ENCODE peak calls at places on chromosomes 13 and 19, in nine cellular contexts. O is heart left ventricle; K is fibroblast of lung; T is BE2C; H is heart right ventricle; U is CD8-positive, alpha-beta memory T cell; B is adrenal gland; G is thoracic aorta; W is aorta. Q is an unnamed sample. For H3K4me1, the result is how much of the 10 kb centered on the place peaks cover.

GRCh38 chr19:51094696-51095279 is 12.1 kb upstream of the KLK14 start:
- DNase-seq in O (peak), K (no peak), T (peak), H (no peak), U (no peak), B (no peak), G (no peak), W (peak), Q (no peak)

GRCh38 chr13:64248371-64249065 is 2832.9 kb upstream of the PCDH20 start:
- DNase-seq in O (no peak), K (peak), T (no peak), H (no peak), U (no peak), B (no peak), G (no peak), W (no peak), Q (no peak)

GRCh38 chr19:45613926-45614725 is 12.1 kb upstream of the GPR4 start:
- DNase-seq in O (no peak), K (peak), T (no peak), H (no peak), U (no peak), B (peak), G (no peak), W (no peak), Q (no peak)

GRCh38 chr13:51556740-51557139 is 27.5 kb upstream of the WDFY2 start:
- DNase-seq in O (no peak), K (no peak), T (no peak), H (no peak), U (no peak), B (no peak), G (no peak), W (no peak), Q (no peak)

GRCh38 chr19:55088021-55088451 is 12.4 kb downstream of the EPS8L1 start:
- DNase-seq in O (no peak), K (no peak), T (no peak), H (no peak), U (no peak), B (no peak), G (no peak), W (no peak), Q (no peak)

GRCh38 chr13:111036665-111037064 is 78.4 kb upstream of the ARHGEF7 start:
- DNase-seq in O (no peak), K (no peak), T (no peak), H (no peak), U (no peak), B (no peak), G (no peak), W (no peak), Q (no peak)

GRCh38 chr13:112519517-112520060 is 68.4 kb downstream of the TUBGCP3 start:
- DNase-seq in O (no peak), K (no peak), T (no peak), H (no peak), U (no peak), B (no peak), G (no peak), W (no peak), Q (no peak)

GRCh38 chr13:51623473-51623872 is 39.2 kb downstream of the WDFY2 start:
- DNase-seq in O (no peak), K (peak), T (no peak), H (no peak), U (no peak), B (no peak), G (no peak), W (no peak), Q (no peak)

GRCh38 chr19:18328340-18329034 is 5.6 kb upstream of the LSM4 start:
- DNase-seq in O (peak), K (peak), T (peak), H (peak), U (peak), B (peak), G (peak), W (peak), Q (peak)

GRCh38 chr19:10603084-10603872 is 16.2 kb upstream of the AP1M2 start:
- DNase-seq in O (peak), K (no peak), T (no peak), H (peak), U (peak), B (peak), G (no peak), W (peak), Q (peak)

GRCh38 chr13:106034201-106034600 is 501.3 kb downstream of the EFNB2 start:
- DNase-seq in O (no peak), K (peak), T (no peak), H (no peak), U (no peak), B (no peak), G (no peak), W (no peak), Q (no peak)

GRCh38 chr19:37979547-37980082 is 72.6 kb downstream of the SIPA1L3 start:
- DNase-seq in O (no peak), K (peak), T (no peak), H (no peak), U (no peak), B (no peak), G (no peak), W (peak), Q (no peak)

GRCh38 chr13:27978301-27978968 is 9.3 kb upstream of the CDX2 start:
- DNase-seq in O (no peak), K (no peak), T (no peak), H (no peak), U (no peak), B (no peak), G (no peak), W (no peak), Q (no peak)

GRCh38 chr13:95455782-95456181 is 96.7 kb upstream of the CLDN10 start:
- DNase-seq in O (no peak), K (no peak), T (no peak), H (no peak), U (no peak), B (no peak), G (no peak), W (no peak), Q (no peak)

GRCh38 chr19:29714953-29715694 is at the start of gene C19orf12:
- DNase-seq in O (peak), K (peak), T (peak), H (peak), U (peak), B (peak), G (no peak), W (peak), Q (peak)

GRCh38 chr19:39223703-39224279 is 19.7 kb upstream of the SYCN start:
- DNase-seq in O (no peak), K (peak), T (no peak), H (no peak), U (no peak), B (no peak), G (no peak), W (no peak), Q (no peak)

GRCh38 chr19:8017808-8018207 is 12.4 kb upstream of the ELAVL1 start:
- DNase-seq in O (no peak), K (no peak), T (no peak), H (no peak), U (peak), B (no peak), G (no peak), W (no peak), Q (no peak)

GRCh38 chr13:23797276-23797903 is 91.8 kb downstream of the MIPEP start:
- DNase-seq in O (no peak), K (no peak), T (no peak), H (no peak), U (no peak), B (no peak), G (no peak), W (no peak), Q (no peak)

GRCh38 chr13:98035373-98035772 is 81.9 kb downstream of the IPO5 start:
- DNase-seq in O (no peak), K (no peak), T (no peak), H (no peak), U (no peak), B (no peak), G (no peak), W (no peak), Q (no peak)

GRCh38 chr13:48944221-48944620 is 31.5 kb upstream of the FNDC3A start:
- DNase-seq in O (no peak), K (no peak), T (no peak), H (no peak), U (no peak), B (no peak), G (no peak), W (no peak), Q (no peak)

GRCh38 chr19:10368101-10368803 is 12.1 kb downstream of the TYK2 start:
- DNase-seq in O (no peak), K (no peak), T (no peak), H (no peak), U (no peak), B (no peak), G (no peak), W (no peak), Q (no peak)

GRCh38 chr13:23598371-23598770 is 28.2 kb downstream of the TNFRSF19 start:
- DNase-seq in O (no peak), K (peak), T (no peak), H (no peak), U (no peak), B (no peak), G (no peak), W (no peak), Q (no peak)

GRCh38 chr19:9622531-9622930 is 1.5 kb upstream of the ZNF561 start:
- DNase-seq in O (no peak), K (peak), T (no peak), H (no peak), U (no peak), B (no peak), G (no peak), W (no peak), Q (no peak)

GRCh38 chr13:44309771-44310767 is 63.6 kb upstream of the SERP2 start:
- DNase-seq in O (peak), K (peak), T (peak), H (peak), U (no peak), B (no peak), G (no peak), W (no peak), Q (peak)

GRCh38 chr19:4974855-4975469 is 6.0 kb downstream of the KDM4B start:
- DNase-seq in O (no peak), K (no peak), T (no peak), H (no peak), U (no peak), B (peak), G (no peak), W (peak), Q (no peak)

GRCh38 chr19:7953060-7953459 is 9.6 kb upstream of the TIMM44 start:
- DNase-seq in O (no peak), K (peak), T (no peak), H (no peak), U (no peak), B (no peak), G (no peak), W (no peak), Q (no peak)

GRCh38 chr13:31538067-31539042 is 201.0 kb upstream of the RXFP2 start:
- DNase-seq in O (no peak), K (peak), T (peak), H (no peak), U (no peak), B (no peak), G (no peak), W (no peak), Q (no peak)

GRCh38 chr13:109792416-109793090 is 6.2 kb upstream of the IRS2 start:
- DNase-seq in O (no peak), K (no peak), T (no peak), H (no peak), U (no peak), B (no peak), G (no peak), W (no peak), Q (no peak)

GRCh38 chr19:55801416-55801815 is 30.4 kb downstream of the NLRP11 start:
- DNase-seq in O (no peak), K (no peak), T (no peak), H (no peak), U (no peak), B (no peak), G (no peak), W (no peak), Q (no peak)

GRCh38 chr19:34676697-34677385 is at the start of gene SCGB2B2:
- DNase-seq in O (peak), K (no peak), T (peak), H (peak), U (peak), B (no peak), G (no peak), W (no peak), Q (no peak)

GRCh38 chr19:10419646-10420443 is 493 bp upstream of the PDE4A start:
- DNase-seq in O (no peak), K (peak), T (peak), H (no peak), U (no peak), B (no peak), G (no peak), W (no peak), Q (no peak)

GRCh38 chr19:46841458-46842083 is 9.1 kb downstream of the AP2S1 start:
- DNase-seq in O (peak), K (peak), T (peak), H (peak), U (no peak), B (peak), G (peak), W (peak), Q (no peak)

GRCh38 chr19:18789883-18790565 is 1.1 kb downstream of the COMP start:
- DNase-seq in O (no peak), K (peak), T (no peak), H (no peak), U (no peak), B (no peak), G (no peak), W (peak), Q (no peak)

GRCh38 chr19:12778020-12778904 is 2.9 kb upstream of the HOOK2 start:
- DNase-seq in O (peak), K (peak), T (peak), H (peak), U (peak), B (peak), G (no peak), W (peak), Q (peak)

GRCh38 chr19:12782174-12782423 is 6.7 kb upstream of the HOOK2 start:
- DNase-seq in O (no peak), K (no peak), T (no peak), H (no peak), U (no peak), B (peak), G (no peak), W (no peak), Q (no peak)

GRCh38 chr19:12777217-12778019 is 2.1 kb upstream of the HOOK2 start:
- DNase-seq in O (peak), K (peak), T (peak), H (peak), U (peak), B (peak), G (no peak), W (peak), Q (peak)

GRCh38 chr19:12778905-12779161 is 3.5 kb upstream of the HOOK2 start:
- DNase-seq in O (no peak), K (no peak), T (no peak), H (no peak), U (no peak), B (no peak), G (no peak), W (no peak), Q (no peak)

GRCh38 chr19:12779162-12779993 is 4.0 kb upstream of the HOOK2 start:
- DNase-seq in O (peak), K (peak), T (peak), H (peak), U (no peak), B (peak), G (no peak), W (peak), Q (peak)
- H3K4me1 ChIP-seq in O (half or more), K (under half), T (under half), H (under half), U (half or more), B (half or more), G (half or more), W (under half), Q (under half)

DNA sequence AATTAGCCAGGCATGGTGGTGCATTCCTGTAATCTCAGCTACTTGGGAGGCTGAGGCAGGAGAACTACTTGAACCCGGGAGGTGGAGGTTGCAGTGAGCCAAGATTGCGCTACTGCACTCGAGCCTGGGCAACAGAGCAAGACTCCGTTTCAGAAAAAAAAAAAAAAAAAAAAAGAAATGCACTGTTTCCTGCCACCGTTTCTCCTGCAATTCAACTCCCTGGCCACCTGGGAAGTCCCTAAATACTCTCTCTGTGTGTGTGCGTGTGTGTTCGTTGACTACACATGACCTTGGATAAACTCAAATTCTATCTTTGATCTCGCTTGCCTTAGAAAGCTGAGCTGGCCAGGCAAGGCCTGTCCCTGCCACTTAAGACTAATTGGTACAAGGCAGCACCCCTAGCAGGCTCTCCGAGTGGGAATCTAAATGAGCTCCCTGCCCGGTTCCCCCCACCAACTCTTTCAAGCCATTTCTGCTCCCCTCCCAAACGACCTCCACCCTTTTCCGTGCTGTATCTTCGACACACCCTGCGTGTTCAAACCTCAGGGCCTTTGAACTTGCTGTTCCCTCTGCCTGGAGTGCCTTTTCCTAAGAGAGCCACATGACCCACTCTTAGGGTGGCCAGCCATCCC is 5.2 kb upstream of the BCAT2 start:
- DNase-seq in O (peak), K (peak), T (peak), H (no peak), U (no peak), B (peak), G (no peak), W (no peak), Q (no peak)
- H3K4me1 ChIP-seq in O (under half), K (under half), T (under half), H (under half), U (under half), B (under half), G (under half), W (under half), Q (under half)

DNA sequence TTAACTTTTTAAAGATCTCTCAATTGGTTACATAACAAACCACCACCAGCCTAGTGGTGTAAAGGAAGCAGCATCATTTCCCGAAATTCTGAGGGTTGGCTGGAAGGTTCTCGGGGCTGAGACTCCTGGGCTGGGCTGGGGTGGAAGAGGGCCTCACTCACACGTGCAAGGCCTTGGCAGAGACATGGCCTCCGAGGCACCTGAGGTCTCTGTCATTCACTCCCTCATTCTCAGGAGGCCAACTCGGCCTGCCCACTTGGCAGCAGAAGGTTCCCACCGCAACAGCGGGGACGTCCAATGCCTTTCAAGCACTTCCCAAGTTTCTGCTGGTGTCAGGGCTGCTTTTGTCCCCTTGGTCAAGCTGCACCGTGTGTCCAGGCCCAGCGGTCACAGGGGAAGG is 18.6 kb upstream of the RASA3 start:
- DNase-seq in O (no peak), K (no peak), T (no peak), H (no peak), U (no peak), B (no peak), G (no peak), W (peak), Q (no peak)
- H3K4me1 ChIP-seq in O (under half), K (under half), T (under half), H (under half), U (half or more), B (under half), G (under half), W (under half), Q (under half)

GRCh38 chr13:22110368-22110767 is 439.5 kb downstream of the FGF9 start:
- DNase-seq in O (no peak), K (no peak), T (no peak), H (no peak), U (no peak), B (peak), G (peak), W (peak), Q (no peak)
- H3K4me1 ChIP-seq in O (under half), K (under half), T (under half), H (under half), U (half or more), B (under half), G (half or more), W (under half), Q (under half)

DNA sequence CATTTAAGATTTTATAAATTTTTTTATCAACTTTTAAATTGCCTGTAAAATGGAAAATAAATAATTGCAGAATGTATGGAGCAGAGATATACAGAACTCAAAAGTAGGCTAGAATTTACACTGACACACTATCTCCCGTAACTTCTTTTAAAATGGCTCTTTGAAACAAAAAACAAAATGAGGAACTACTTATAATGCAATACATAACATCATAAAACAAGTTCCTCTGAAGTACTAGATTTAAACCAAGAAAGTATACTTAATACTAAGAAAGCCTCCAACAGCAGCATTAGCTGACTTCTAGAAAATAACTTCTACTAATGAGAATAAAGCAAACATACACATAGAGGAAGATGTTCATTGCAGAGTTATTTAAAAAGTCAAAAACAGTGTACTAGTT is 17.0 kb downstream of the RBM26 start:
- DNase-seq in O (no peak), K (no peak), T (no peak), H (no peak), U (no peak), B (no peak), G (no peak), W (no peak), Q (no peak)
- H3K4me1 ChIP-seq in O (under half), K (under half), T (under half), H (under half), U (half or more), B (half or more), G (under half), W (under half), Q (under half)

GRCh38 chr13:80314711-80315505 is 26.0 kb downstream of the SPRY2 start:
- DNase-seq in O (no peak), K (no peak), T (no peak), H (no peak), U (no peak), B (no peak), G (no peak), W (no peak), Q (no peak)
- H3K4me1 ChIP-seq in O (under half), K (under half), T (under half), H (under half), U (under half), B (under half), G (under half), W (under half), Q (under half)